ENCODE peak calls at places on chromosome 4, in six cellular contexts. V is non-pigmented ciliary epithelial cell, C is NCI-H774, A is left ventricle myocardium superior, B is SK-N-MC, Y is astrocyte of the hippocampus. I is an unnamed sample.

GRCh38 chr4:109295081-109295480 is 7.4 kb downstream of the COL25A1 start:
- DNase-seq in V (no peak), C (no peak), A (no peak), B (no peak), Y (peak), I (no peak)

GRCh38 chr4:20327808-20328207 is 76.1 kb downstream of the SLIT2 start:
- DNase-seq in V (no peak), C (no peak), A (no peak), B (no peak), Y (no peak), I (no peak)

GRCh38 chr4:185734214-185734613 is 77.8 kb downstream of the SORBS2 start:
- DNase-seq in V (no peak), C (no peak), A (no peak), B (no peak), Y (no peak), I (no peak)

GRCh38 chr4:6076391-6076790 is 58.2 kb upstream of the C4orf50 start:
- DNase-seq in V (no peak), C (no peak), A (no peak), B (no peak), Y (no peak), I (no peak)

GRCh38 chr4:147019061-147019460 is 73.4 kb upstream of the TTC29 start:
- DNase-seq in V (peak), C (no peak), A (peak), B (peak), Y (peak), I (no peak)

GRCh38 chr4:40763228-40763716 is 13.5 kb downstream of the NSUN7 start:
- DNase-seq in V (no peak), C (no peak), A (no peak), B (no peak), Y (peak), I (no peak)

GRCh38 chr4:127403523-127404084 is 229.2 kb upstream of the INTU start:
- DNase-seq in V (no peak), C (no peak), A (no peak), B (no peak), Y (peak), I (peak)

GRCh38 chr4:122744229-122744628 is 11.7 kb downstream of the BBS12 start:
- DNase-seq in V (no peak), C (no peak), A (no peak), B (no peak), Y (no peak), I (no peak)

I was measured in retinal pigment epithelial cell.